ENCODE peak calls at places on chromosome 11, in eight cellular contexts. Q, F, B, W, S, G, D and N are unnamed samples.

GRCh38 chr11:121129362-121130340 is 28.6 kb downstream of the TECTA start:
- DNase-seq in B (no peak), D (no peak), F (no peak), W (no peak), Q (no peak), S (no peak), G (no peak), N (no peak)

GRCh38 chr11:35786918-35787557 is 124.5 kb downstream of the TRIM44 start:
- DNase-seq in G (no peak), S (no peak), W (no peak), B (peak; percentile 22), D (no peak), Q (peak; percentile 21), F (peak; percentile 52), N (no peak)

GRCh38 chr11:66579017-66579606 is 10.7 kb upstream of the CTSF start:
- DNase-seq in Q (peak; percentile 99), D (peak; percentile 84), S (peak; percentile 90), F (peak; percentile 57), B (peak; percentile 74), W (peak; percentile 86), G (peak; percentile 83), N (no peak)

GRCh38 chr11:70437111-70437784 is 38.9 kb downstream of the CTTN start:
- DNase-seq in F (no peak), G (no peak), D (peak; percentile 71), W (no peak), Q (no peak), S (no peak), B (no peak), N (no peak)

GRCh38 chr11:8025816-8026215 is 38.7 kb downstream of the EIF3F start:
- DNase-seq in D (no peak), S (no peak), W (no peak), G (no peak), B (peak; percentile 86), F (peak; percentile 66), Q (peak; percentile 88), N (no peak)

GRCh38 chr11:118175031-118175531 is 1.4 kb downstream of the SCN2B start:
- DNase-seq in F (no peak), B (peak; percentile 20), W (no peak), Q (peak; percentile 77), G (no peak), D (no peak), S (no peak), N (no peak)

GRCh38 chr11:105135873-105136272 is 3.7 kb downstream of the CARD18 start:
- DNase-seq in W (no peak), F (no peak), G (no peak), B (no peak), S (no peak), Q (no peak), D (no peak), N (no peak)

GRCh38 chr11:124758355-124759267 is 3.5 kb downstream of the ESAM start:
- DNase-seq in F (peak; percentile 59), W (peak; percentile 87), B (peak; percentile 52), S (peak; percentile 78), G (peak; percentile 94), D (peak; percentile 83), Q (peak; percentile 97), N (no peak)

GRCh38 chr11:28049338-28050216 is 58.4 kb downstream of the KIF18A start:
- DNase-seq in F (peak; percentile 39), Q (no peak), B (peak; percentile 14), D (no peak), G (no peak), S (no peak), W (no peak), N (no peak)

GRCh38 chr11:69292221-69292648 is 1.7 kb upstream of the MYEOV start:
- DNase-seq in S (peak; percentile 59), G (peak; percentile 56), F (no peak), Q (peak; percentile 79), D (no peak), B (peak; percentile 31), W (peak; percentile 53), N (no peak)

GRCh38 chr11:3189193-3189843 is 24.2 kb upstream of the OSBPL5 start:
- DNase-seq in S (no peak), D (no peak), W (no peak), G (peak; percentile 73), F (no peak), B (no peak), Q (peak; percentile 63), N (no peak)

GRCh38 chr11:44870142-44870541 is 80.5 kb downstream of the TP53I11 start:
- DNase-seq in F (no peak), B (no peak), Q (peak; percentile 75), S (no peak), D (no peak), G (no peak), W (no peak), N (no peak)

GRCh38 chr11:30351061-30351460 is 28.2 kb downstream of the ARL14EP start:
- DNase-seq in F (no peak), Q (no peak), W (no peak), B (no peak), D (no peak), S (no peak), G (no peak), N (no peak)

GRCh38 chr11:57900315-57900714 is 123.4 kb upstream of the OR9Q1 start:
- DNase-seq in W (no peak), G (no peak), D (no peak), S (no peak), B (no peak), Q (no peak), F (no peak), N (no peak)

GRCh38 chr11:68399916-68400315 is 60.6 kb upstream of the PPP6R3 start:
- DNase-seq in W (no peak), Q (peak; percentile 83), D (no peak), G (no peak), F (no peak), B (no peak), S (no peak), N (no peak)

GRCh38 chr11:113632981-113633380 is 73.1 kb downstream of the TMPRSS5 start:
- DNase-seq in B (peak; percentile 76), G (no peak), D (no peak), W (no peak), Q (peak; percentile 92), F (peak; percentile 22), S (no peak), N (no peak)

GRCh38 chr11:127071606-127072005 is 71.0 kb upstream of the KIRREL3 start:
- DNase-seq in G (no peak), B (no peak), W (no peak), Q (no peak), F (no peak), S (no peak), D (no peak), N (no peak)

GRCh38 chr11:79538775-79539174 is 97.9 kb upstream of the TENM4 start:
- DNase-seq in G (no peak), D (no peak), W (no peak), S (no peak), Q (no peak), B (no peak), F (no peak), N (no peak)

GRCh38 chr11:17839973-17840611 is 105.5 kb downstream of the KCNC1 start:
- DNase-seq in Q (peak; percentile 66), D (no peak), B (no peak), W (no peak), F (no peak), S (peak; percentile 7), G (no peak), N (no peak)

GRCh38 chr11:133476570-133477262 is 55.6 kb downstream of the OPCML start:
- DNase-seq in W (no peak), G (peak; percentile 51), Q (no peak), S (no peak), F (no peak), B (no peak), D (no peak), N (no peak)

GRCh38 chr11:133479209-133479608 is 53.1 kb downstream of the OPCML start:
- DNase-seq in B (no peak), S (no peak), W (no peak), G (no peak), D (no peak), F (no peak), Q (no peak), N (no peak)

GRCh38 chr11:133474461-133474860 is 57.8 kb downstream of the OPCML start:
- DNase-seq in G (no peak), B (no peak), Q (no peak), F (no peak), W (no peak), D (no peak), S (no peak), N (no peak)

GRCh38 chr11:133477263-133477625 is 55.1 kb downstream of the OPCML start:
- DNase-seq in D (no peak), W (no peak), G (no peak), Q (no peak), S (no peak), F (no peak), B (no peak), N (no peak)
- TF ChIP-seq CTCF in D (no peak), W (no peak), G (no peak), Q (no peak), S (no peak), F (no peak), B (no peak), N (no peak)

GRCh38 chr11:107752508-107752907 is 40.7 kb upstream of the SLN start:
- DNase-seq in F (no peak), S (no peak), B (no peak), Q (no peak), G (no peak), W (no peak), D (no peak), N (no peak)

GRCh38 chr11:107756553-107756952 is 44.7 kb upstream of the SLN start:
- DNase-seq in W (no peak), G (peak; percentile 51), F (no peak), S (no peak), Q (no peak), D (no peak), B (no peak), N (no peak)

GRCh38 chr11:107752954-107753822 is 41.3 kb upstream of the SLN start:
- DNase-seq in S (no peak), B (no peak), F (no peak), W (no peak), D (no peak), G (no peak), Q (peak; percentile 39), N (no peak)

GRCh38 chr11:107757661-107758060 is 45.8 kb upstream of the SLN start:
- DNase-seq in S (no peak), D (no peak), W (no peak), Q (no peak), F (no peak), B (no peak), G (no peak), N (no peak)
- TF ChIP-seq CTCF in S (no peak), D (no peak), W (no peak), Q (peak; percentile 19), F (peak; percentile 9), B (no peak), G (no peak), N (no peak)

GRCh38 chr11:77191823-77192495 is 63.9 kb downstream of the MYO7A start:
- DNase-seq in W (peak; percentile 86), D (peak; percentile 75), S (peak; percentile 82), G (peak; percentile 89), Q (peak; percentile 94), F (peak; percentile 25), B (peak; percentile 9), N (no peak)
- TF ChIP-seq CTCF in W (peak; percentile 79), D (peak; percentile 44), S (peak; percentile 75), G (peak; percentile 86), Q (peak; percentile 76), F (peak; percentile 59), B (peak; percentile 37), N (peak; percentile 52)

DNA sequence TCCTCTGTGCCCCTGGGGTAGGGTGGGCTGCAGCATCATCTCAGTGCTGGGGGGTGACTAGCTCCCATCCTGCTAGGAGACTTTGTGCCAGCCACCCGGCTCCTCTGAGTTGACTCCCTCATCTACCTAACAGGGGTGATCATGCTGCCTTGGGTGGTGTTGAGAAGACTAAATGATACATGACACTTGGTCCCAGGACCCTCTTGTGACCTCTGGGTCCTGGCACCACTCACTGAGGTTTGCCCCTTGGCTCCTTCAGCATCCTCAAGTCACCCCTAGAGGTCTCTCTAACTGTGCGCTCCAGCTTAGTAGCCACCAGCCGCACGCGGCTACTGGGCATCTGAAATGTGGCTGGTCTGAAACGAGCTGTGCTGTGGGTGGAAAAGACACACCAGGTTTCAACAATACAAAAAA is 72.1 kb downstream of the LRRC32 start:
- DNase-seq in B (peak; percentile 61), S (peak; percentile 65), Q (peak; percentile 94), G (peak; percentile 75), F (peak; percentile 51), D (peak; percentile 69), W (peak; percentile 50), N (no peak)
- TF ChIP-seq CTCF in B (peak; percentile 59), S (peak; percentile 56), Q (peak; percentile 77), G (peak; percentile 66), F (peak; percentile 62), D (peak; percentile 66), W (peak; percentile 25), N (peak; percentile 51)